ENCODE peak calls at places on chromosome 21, in eight cellular contexts. W is activated naive CD8-positive, alpha-beta T cell treated with anti-CD3 and anti-CD28 coated beads, Interleukin-2, amount 50 U/mL, for 16 hours; Q is spleen; H is stimulated activated CD8-positive, alpha-beta memory T cell treated with anti-CD3 and anti-CD28 coated beads, Interleukin-4, amount 100 ng/mL, for 24 hours; O is breast epithelium; R is neuronal stem cell; X is cardiac muscle cell; G is HuH-7.5. U is an unnamed sample.

GRCh38 chr21:44405948-44406872 is 49.1 kb upstream of the LRRC3 start:
- DNase-seq in W (no peak), Q (peak), H (no peak), O (no peak), R (no peak), X (no peak), G (no peak), U (no peak)

GRCh38 chr21:37757631-37758376 is 158.5 kb downstream of the KCNJ6 start:
- DNase-seq in W (no peak), Q (no peak), H (no peak), O (no peak), R (no peak), X (no peak), G (no peak), U (no peak)

GRCh38 chr21:16837319-16837718 is 675.5 kb upstream of the CXADR start:
- DNase-seq in W (no peak), Q (no peak), H (no peak), O (no peak), R (no peak), X (peak), G (no peak), U (no peak)

GRCh38 chr21:33384851-33385331 is 18.3 kb upstream of the IFNGR2 start:
- DNase-seq in W (no peak), Q (no peak), H (no peak), O (no peak), R (no peak), X (no peak), G (no peak), U (no peak)

GRCh38 chr21:35222541-35222941 is 173.4 kb upstream of the RUNX1 start:
- DNase-seq in W (no peak), Q (no peak), H (no peak), O (no peak), R (no peak), X (peak), G (no peak), U (no peak)

GRCh38 chr21:16913010-16913409 is 599.8 kb upstream of the CXADR start:
- DNase-seq in W (no peak), Q (no peak), H (no peak), O (no peak), R (no peak), X (no peak), G (no peak), U (no peak)

GRCh38 chr21:46083271-46084040 is 14.5 kb upstream of the COL6A2 start:
- DNase-seq in W (no peak), Q (peak), H (no peak), O (no peak), R (no peak), X (no peak), G (no peak), U (no peak)

GRCh38 chr21:31731112-31731801 is 661 bp downstream of the SCAF4 start:
- DNase-seq in W (peak), Q (peak), H (peak), O (peak), R (peak), X (peak), G (peak), U (peak)

GRCh38 chr21:33650929-33651505 is 8.7 kb downstream of the ITSN1 start:
- DNase-seq in W (no peak), Q (no peak), H (no peak), O (no peak), R (no peak), X (peak), G (no peak), U (no peak)

GRCh38 chr21:45330075-45330781 is 42.5 kb upstream of the POFUT2 start:
- DNase-seq in W (no peak), Q (peak), H (no peak), O (no peak), R (no peak), X (peak), G (peak), U (peak)

U was measured in A673.